ENCODE peak calls at places on chromosome 1, in ten cellular contexts. L is vagina, Q is GM06990, N is mesendoderm, D is endodermal cell, J is stomach, R is astrocyte, W is Caco-2, K is H7, B is iPS DF 6.9. E is an unnamed sample. For H3K36me3, the result is how much of the 10 kb centered on the place peaks cover.

GRCh38 chr1:214290399-214291037 is 9.6 kb downstream of the SMYD2 start:
- DNase-seq in L (no peak), Q (no peak), N (no peak), D (no peak), J (no peak), R (no peak), W (no peak), K (no peak), B (no peak), E (no peak)

GRCh38 chr1:30698401-30698981 is 24.9 kb downstream of the MATN1 start:
- DNase-seq in L (no peak), Q (no peak), N (peak), D (no peak), J (no peak), R (no peak), W (no peak), K (peak), B (no peak), E (no peak)

GRCh38 chr1:247360116-247360898 is 28.6 kb upstream of the ZNF496 start:
- DNase-seq in L (no peak), Q (no peak), N (no peak), D (no peak), J (no peak), R (no peak), W (no peak), K (no peak), B (no peak), E (no peak)

GRCh38 chr1:244324176-244324883 is 127.4 kb downstream of the ADSS2 start:
- DNase-seq in L (peak), Q (no peak), N (no peak), D (no peak), J (no peak), R (no peak), W (no peak), K (no peak), B (no peak), E (no peak)

GRCh38 chr1:119929643-119930310 is 33.5 kb upstream of the ADAM30 start:
- DNase-seq in L (no peak), Q (no peak), N (no peak), D (no peak), J (no peak), R (no peak), W (no peak), K (no peak), B (no peak), E (no peak)

GRCh38 chr1:29893036-29893723 is 656.9 kb downstream of the PTPRU start:
- DNase-seq in L (no peak), Q (no peak), N (peak), D (peak), J (no peak), R (no peak), W (no peak), K (no peak), B (no peak), E (no peak)

GRCh38 chr1:228293393-228293792 is 85.5 kb downstream of the OBSCN start:
- DNase-seq in L (no peak), Q (no peak), N (no peak), D (no peak), J (no peak), R (no peak), W (no peak), K (no peak), B (no peak), E (no peak)

GRCh38 chr1:243447342-243447741 is 191.5 kb downstream of the SDCCAG8 start:
- DNase-seq in L (no peak), Q (no peak), N (no peak), D (no peak), J (peak), R (peak), W (no peak), K (no peak), B (no peak), E (no peak)

GRCh38 chr1:56585985-56586384 is 6.6 kb upstream of the PLPP3 start:
- DNase-seq in L (no peak), Q (no peak), N (no peak), D (no peak), J (no peak), R (no peak), W (no peak), K (no peak), B (no peak), E (no peak)

GRCh38 chr1:56584910-56585528 is 5.7 kb upstream of the PLPP3 start:
- DNase-seq in L (no peak), Q (no peak), N (peak), D (peak), J (no peak), R (peak), W (no peak), K (peak), B (no peak), E (no peak)

GRCh38 chr1:56586502-56586901 is 7.1 kb upstream of the PLPP3 start:
- DNase-seq in L (no peak), Q (no peak), N (no peak), D (no peak), J (no peak), R (no peak), W (no peak), K (no peak), B (no peak), E (no peak)

GRCh38 chr1:56580771-56581170 is 1.4 kb upstream of the PLPP3 start:
- DNase-seq in L (no peak), Q (no peak), N (no peak), D (no peak), J (no peak), R (no peak), W (no peak), K (no peak), B (no peak), E (no peak)

GRCh38 chr1:56583957-56584468 is 4.7 kb upstream of the PLPP3 start:
- DNase-seq in L (no peak), Q (no peak), N (no peak), D (no peak), J (no peak), R (no peak), W (no peak), K (no peak), B (no peak), E (no peak)
- H3K36me3 ChIP-seq in L (under half), Q (under half), N (under half), D (under half), J (under half), R (under half), W (under half), K (under half), B (under half), E (under half)

DNA sequence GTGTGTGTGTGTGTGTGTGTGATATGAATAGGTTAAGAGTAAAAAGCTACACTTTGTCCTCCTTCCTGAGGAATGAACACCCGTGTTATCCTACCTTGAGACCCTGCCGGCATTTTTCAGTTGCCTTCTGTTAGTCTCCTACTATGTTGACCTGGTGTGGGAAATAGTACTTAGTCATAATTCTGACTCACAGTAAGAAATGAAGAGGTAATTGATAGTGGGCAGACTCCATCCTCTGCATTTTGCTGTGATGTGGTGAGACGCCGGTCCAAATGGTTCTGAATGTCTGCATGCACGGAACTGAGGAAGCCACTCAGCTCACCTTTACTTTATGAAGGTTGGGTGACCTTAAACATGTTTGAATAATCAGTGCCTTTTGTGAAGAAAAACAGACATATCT is 12.6 kb downstream of the CD101 start:
- DNase-seq in L (no peak), Q (no peak), N (no peak), D (no peak), J (no peak), R (peak), W (no peak), K (no peak), B (no peak), E (no peak)
- H3K36me3 ChIP-seq in L (under half), Q (under half), N (under half), D (under half), J (under half), R (under half), W (under half), K (under half), B (under half), E (under half)

GRCh38 chr1:46526013-46526688 is 25.3 kb downstream of the KNCN start:
- DNase-seq in L (no peak), Q (no peak), N (no peak), D (no peak), J (no peak), R (no peak), W (no peak), K (peak), B (no peak), E (no peak)
- H3K36me3 ChIP-seq in L (under half), Q (under half), N (under half), D (under half), J (under half), R (under half), W (under half), K (under half), B (under half), E (under half)

DNA sequence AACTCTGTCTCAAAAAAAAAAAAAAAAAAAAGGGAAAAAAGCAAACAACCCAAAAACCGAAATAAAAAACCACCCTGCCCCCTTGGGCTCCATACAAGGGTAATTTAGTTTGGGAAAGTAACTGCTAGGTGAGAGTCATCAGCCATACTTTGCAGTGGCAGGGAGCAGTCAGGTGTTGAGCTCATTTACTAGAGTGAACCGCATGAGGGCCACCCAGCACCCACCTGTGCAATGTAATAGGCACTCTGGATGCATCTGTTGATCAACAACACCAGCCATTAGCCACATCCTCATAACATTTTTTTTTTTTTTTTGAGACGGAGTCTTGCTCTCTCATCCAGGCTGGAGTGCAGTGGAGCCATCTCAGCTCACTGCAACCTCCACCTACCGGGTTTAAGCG is 9.1 kb downstream of the INAVA start:
- DNase-seq in L (no peak), Q (no peak), N (no peak), D (no peak), J (no peak), R (no peak), W (no peak), K (no peak), B (no peak), E (no peak)
- H3K36me3 ChIP-seq in L (under half), Q (under half), N (under half), D (under half), J (under half), R (under half), W (under half), K (under half), B (under half), E (under half)

GRCh38 chr1:231919269-231919886 is 292.8 kb downstream of the DISC1 start:
- DNase-seq in L (no peak), Q (no peak), N (no peak), D (no peak), J (no peak), R (no peak), W (no peak), K (no peak), B (no peak), E (no peak)
- H3K36me3 ChIP-seq in L (under half), Q (under half), N (under half), D (under half), J (under half), R (under half), W (under half), K (under half), B (under half), E (under half)

GRCh38 chr1:210467440-210468040 is 138.8 kb downstream of the HHAT start:
- DNase-seq in L (no peak), Q (no peak), N (no peak), D (no peak), J (no peak), R (no peak), W (no peak), K (no peak), B (no peak), E (no peak)

GRCh38 chr1:210464519-210465039 is 135.9 kb downstream of the HHAT start:
- DNase-seq in L (no peak), Q (peak), N (no peak), D (no peak), J (peak), R (peak), W (peak), K (no peak), B (no peak), E (no peak)

GRCh38 chr1:210465150-210465549 is 136.4 kb downstream of the HHAT start:
- DNase-seq in L (no peak), Q (no peak), N (no peak), D (no peak), J (no peak), R (no peak), W (no peak), K (no peak), B (no peak), E (no peak)
- H3K36me3 ChIP-seq in L (under half), Q (under half), N (under half), D (under half), J (under half), R (under half), W (under half), K (under half), B (under half), E (under half)

GRCh38 chr1:77642941-77643340 is 39.5 kb downstream of the ZZZ3 start:
- DNase-seq in L (no peak), Q (no peak), N (no peak), D (no peak), J (no peak), R (no peak), W (no peak), K (no peak), B (no peak), E (no peak)
- H3K36me3 ChIP-seq in L (under half), Q (under half), N (under half), D (under half), J (under half), R (under half), W (under half), K (under half), B (under half), E (under half)

GRCh38 chr1:55154616-55155015 is 60.5 kb downstream of the USP24 start:
- DNase-seq in L (no peak), Q (no peak), N (no peak), D (no peak), J (no peak), R (no peak), W (no peak), K (no peak), B (no peak), E (no peak)
- H3K36me3 ChIP-seq in L (under half), Q (under half), N (under half), D (half or more), J (half or more), R (under half), W (under half), K (under half), B (under half), E (under half)

GRCh38 chr1:154236855-154237254 is 16.1 kb downstream of the UBAP2L start:
- DNase-seq in L (no peak), Q (no peak), N (no peak), D (no peak), J (no peak), R (no peak), W (no peak), K (no peak), B (no peak), E (no peak)
- H3K36me3 ChIP-seq in L (half or more), Q (under half), N (under half), D (half or more), J (half or more), R (half or more), W (under half), K (under half), B (under half), E (under half)